ENCODE peak calls at places on chromosomes 3 and 15, in five cellular contexts. B is tibial artery, L is H9, Q is cardiac muscle cell, W is small intestine. R is an unnamed sample.

GRCh38 chr15:35886765-35887164 is 340.8 kb upstream of the DPH6 start:
- DNase-seq in B (no peak), L (no peak), Q (no peak), W (no peak), R (no peak)

GRCh38 chr3:64345351-64345750 is 120.1 kb upstream of the PRICKLE2 start:
- DNase-seq in B (no peak), L (no peak), Q (no peak), W (no peak), R (no peak)

GRCh38 chr15:39213385-39213840 is 367.5 kb upstream of the THBS1 start:
- DNase-seq in B (no peak), L (peak; percentile 94), Q (peak; percentile 94), W (no peak), R (no peak)

GRCh38 chr3:42194943-42195510 is 71.0 kb downstream of the CCK start:
- DNase-seq in B (no peak), L (no peak), Q (no peak), W (no peak), R (no peak)

GRCh38 chr3:62567097-62568021 is 194.0 kb upstream of the FEZF2 start:
- DNase-seq in B (peak; percentile 60), L (no peak), Q (peak; percentile 3), W (no peak), R (no peak)

GRCh38 chr15:32790352-32790999 is 72.7 kb downstream of the GREM1 start:
- DNase-seq in B (no peak), L (no peak), Q (no peak), W (no peak), R (no peak)

GRCh38 chr15:64991536-64992135 is 1.9 kb upstream of the SPG21 start:
- DNase-seq in B (no peak), L (no peak), Q (no peak), W (no peak), R (no peak)

GRCh38 chr3:181727122-181728036 is 15.7 kb downstream of the SOX2 start:
- DNase-seq in B (no peak), L (peak; percentile 69), Q (no peak), W (no peak), R (no peak)

GRCh38 chr15:47674576-47675232 is 42.6 kb upstream of the SEMA6D start:
- DNase-seq in B (no peak), L (no peak), Q (no peak), W (no peak), R (no peak)

GRCh38 chr3:61560452-61561373 is 658 bp upstream of the PTPRG start:
- DNase-seq in B (peak; percentile 87), L (peak; percentile 83), Q (peak; percentile 85), W (peak; percentile 80), R (no peak)

GRCh38 chr15:86040360-86041095 is 39.1 kb upstream of the AGBL1 start:
- DNase-seq in B (no peak), L (peak; percentile 66), Q (no peak), W (no peak), R (no peak)

GRCh38 chr3:23235264-23235663 is 32.1 kb downstream of the UBE2E2 start:
- DNase-seq in B (no peak), L (no peak), Q (no peak), W (no peak), R (no peak)

GRCh38 chr15:57138260-57138895 is 219.9 kb downstream of the TCF12 start:
- DNase-seq in B (no peak), L (peak; percentile 64), Q (peak; percentile 74), W (peak; percentile 60), R (no peak)

GRCh38 chr3:181384970-181385369 is 326.8 kb upstream of the SOX2 start:
- DNase-seq in B (no peak), L (no peak), Q (no peak), W (no peak), R (no peak)

GRCh38 chr3:57778499-57778898 is 22.4 kb downstream of the SLMAP start:
- DNase-seq in B (no peak), L (no peak), Q (no peak), W (no peak), R (no peak)

GRCh38 chr15:40336129-40337122 is 4.3 kb downstream of the CCDC9B start:
- DNase-seq in B (no peak), L (peak; percentile 70), Q (peak; percentile 65), W (no peak), R (no peak)

GRCh38 chr3:133965906-133966305 is 63.8 kb downstream of the SLCO2A1 start:
- DNase-seq in B (peak; percentile 17), L (no peak), Q (no peak), W (no peak), R (no peak)

GRCh38 chr3:13301295-13301987 is 118.7 kb downstream of the NUP210 start:
- DNase-seq in B (peak; percentile 29), L (peak; percentile 95), Q (no peak), W (no peak), R (no peak)

GRCh38 chr3:148178508-148178907 is 519.2 kb upstream of the AGTR1 start:
- DNase-seq in B (no peak), L (no peak), Q (no peak), W (no peak), R (no peak)

GRCh38 chr3:195736866-195737490 is 16.2 kb downstream of the MUC20 start:
- DNase-seq in B (no peak), L (no peak), Q (no peak), W (no peak), R (no peak)

DNA sequence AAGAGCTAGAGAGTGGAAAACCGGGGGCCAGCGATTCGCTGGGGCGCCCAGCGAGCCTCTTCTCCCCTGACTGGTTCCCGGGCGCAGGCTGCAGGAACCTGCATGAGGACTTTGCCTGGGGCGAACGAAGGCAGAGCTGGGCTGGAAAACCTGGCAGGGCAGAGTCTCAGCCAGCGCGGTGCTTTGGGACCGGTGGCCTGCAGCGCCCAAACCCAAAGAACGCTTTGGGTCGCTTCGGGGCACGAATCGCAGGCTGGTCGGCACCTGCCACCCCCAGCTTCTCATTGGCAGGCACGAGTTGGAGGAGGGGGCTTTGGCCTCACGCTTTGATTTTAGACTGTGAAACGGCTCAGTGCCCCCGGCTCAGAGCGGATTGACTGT is 3.0 kb downstream of the ONECUT1 start:
- DNase-seq in B (no peak), L (peak; percentile 61), Q (peak; percentile 35), W (no peak), R (no peak)
- H3K27me3 ChIP-seq in B (peaks cover 16% of the 10 kb centered on the region), L (peaks cover 65% of the 10 kb centered on the region), Q (peaks cover 99% of the 10 kb centered on the region), W (peaks cover 68% of the 10 kb centered on the region), R (peaks cover 61% of the 10 kb centered on the region)

DNA sequence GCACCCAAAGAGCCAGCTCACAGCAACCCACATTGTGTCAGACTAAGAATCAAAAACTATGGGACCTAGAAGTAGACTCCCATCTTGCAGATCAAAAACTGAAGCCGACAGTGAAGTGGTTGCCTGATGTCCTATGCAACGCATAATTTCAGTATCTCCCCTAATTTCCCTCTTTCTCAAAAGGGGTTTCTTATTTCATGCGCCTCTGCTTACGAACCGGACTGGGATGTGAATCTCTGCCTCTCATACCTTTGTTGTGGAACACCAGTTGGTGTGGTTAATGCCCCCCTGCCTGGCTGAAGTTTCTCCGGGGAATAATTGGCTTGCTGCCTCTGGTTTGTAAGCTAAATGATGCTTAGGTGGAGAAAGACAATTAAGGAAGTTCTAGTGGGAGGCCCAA is 514 bp upstream of the FAM174B start:
- DNase-seq in B (no peak), L (no peak), Q (no peak), W (no peak), R (no peak)
- H3K27me3 ChIP-seq in B (no peaks in the 10 kb centered on the region), L (no peaks in the 10 kb centered on the region), Q (no peaks in the 10 kb centered on the region), W (no peaks in the 10 kb centered on the region), R (no peaks in the 10 kb centered on the region)

GRCh38 chr15:62165029-62165792 is at the start of gene C2CD4B:
- DNase-seq in B (peak; percentile 24), L (peak; percentile 82), Q (peak; percentile 36), W (peak; percentile 79), R (peak; percentile 7)
- H3K27me3 ChIP-seq in B (no peaks in the 10 kb centered on the region), L (peaks cover 24% of the 10 kb centered on the region), Q (peaks cover 90% of the 10 kb centered on the region), W (peaks cover 10% of the 10 kb centered on the region), R (peaks cover 18% of the 10 kb centered on the region)

DNA sequence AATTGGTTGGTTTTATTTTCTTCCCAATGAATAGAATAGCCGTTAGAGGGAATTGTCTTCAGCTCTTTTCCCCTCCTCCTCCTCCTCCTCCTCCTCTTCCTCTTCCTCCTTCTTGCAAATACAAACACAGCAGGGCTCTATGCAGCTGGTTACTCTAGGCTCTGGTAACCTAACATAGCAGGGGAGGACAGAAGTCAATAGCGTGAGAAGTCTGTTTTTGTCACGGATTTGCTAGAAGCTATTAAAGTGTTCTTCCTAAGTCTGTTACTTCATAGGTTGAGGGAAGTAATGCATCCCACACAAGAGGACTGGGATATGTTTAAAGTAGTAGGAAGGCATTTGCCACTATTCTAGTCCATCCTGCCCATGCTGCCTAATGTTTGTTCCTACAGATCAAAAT is 374.7 kb upstream of the TPRG1 start:
- DNase-seq in B (no peak), L (no peak), Q (no peak), W (no peak), R (no peak)
- H3K27me3 ChIP-seq in B (no peaks in the 10 kb centered on the region), L (no peaks in the 10 kb centered on the region), Q (no peaks in the 10 kb centered on the region), W (no peaks in the 10 kb centered on the region), R (no peaks in the 10 kb centered on the region)

DNA sequence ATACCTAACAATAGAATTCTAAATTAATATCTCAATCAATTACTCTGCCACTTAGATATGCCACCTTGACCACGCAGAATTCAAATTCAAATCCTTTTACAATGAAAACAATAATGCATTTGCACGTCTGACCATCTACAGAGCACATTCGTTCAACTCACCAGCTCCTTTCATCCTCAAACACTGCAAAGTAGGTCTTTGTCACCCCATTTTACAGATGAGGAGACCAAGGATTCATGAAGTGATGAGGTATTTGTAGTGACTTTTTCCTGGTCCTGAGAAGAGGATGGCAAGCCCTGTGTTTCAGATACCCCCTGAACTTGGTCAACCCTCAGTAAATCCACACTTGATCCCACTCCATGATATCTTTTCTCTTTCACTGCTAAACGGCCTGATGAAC is 42.2 kb downstream of the HES1 start:
- DNase-seq in B (no peak), L (no peak), Q (no peak), W (no peak), R (no peak)
- H3K27me3 ChIP-seq in B (no peaks in the 10 kb centered on the region), L (no peaks in the 10 kb centered on the region), Q (no peaks in the 10 kb centered on the region), W (no peaks in the 10 kb centered on the region), R (no peaks in the 10 kb centered on the region)

GRCh38 chr15:37872661-37873060 is 61.8 kb upstream of the TMCO5A start:
- DNase-seq in B (no peak), L (no peak), Q (no peak), W (no peak), R (no peak)
- H3K27me3 ChIP-seq in B (no peaks in the 10 kb centered on the region), L (no peaks in the 10 kb centered on the region), Q (no peaks in the 10 kb centered on the region), W (no peaks in the 10 kb centered on the region), R (no peaks in the 10 kb centered on the region)

GRCh38 chr3:137770821-137771399 is 6.8 kb downstream of the SOX14 start:
- DNase-seq in B (no peak), L (peak; percentile 65), Q (no peak), W (no peak), R (no peak)

GRCh38 chr3:137769321-137770065 is 5.4 kb downstream of the SOX14 start:
- DNase-seq in B (no peak), L (no peak), Q (no peak), W (no peak), R (no peak)

GRCh38 chr3:137772231-137772617 is 8.1 kb downstream of the SOX14 start:
- DNase-seq in B (no peak), L (no peak), Q (no peak), W (no peak), R (no peak)

GRCh38 chr3:137770066-137770805 is 6.1 kb downstream of the SOX14 start:
- DNase-seq in B (no peak), L (peak; percentile 49), Q (no peak), W (no peak), R (no peak)

GRCh38 chr3:137771401-137772230 is 7.5 kb downstream of the SOX14 start:
- DNase-seq in B (no peak), L (peak; percentile 67), Q (no peak), W (no peak), R (no peak)
- H3K27me3 ChIP-seq in B (no peaks in the 10 kb centered on the region), L (peaks cover 72% of the 10 kb centered on the region), Q (peaks cover 100% of the 10 kb centered on the region), W (peaks cover 51% of the 10 kb centered on the region), R (peaks cover 31% of the 10 kb centered on the region)